ENCODE peak calls at places on chromosomes 16 and 17, in seven cellular contexts. One of them, this sample, is unnamed.

GRCh38 chr16:77782694-77783093 is 5.7 kb upstream of the VAT1L start:
- DNase-seq in stimulated activated CD8-positive, alpha-beta memory T cell treated with anti-CD3 and anti-CD28 coated beads, Interleukin-4, amount 100 ng/mL, for 48 hours: no peak
- DNase-seq in posterior cingulate gyrus: no peak
- DNase-seq in AG10803: no peak
- DNase-seq in astrocyte of the spinal cord: no peak
- DNase-seq in kidney: no peak
- DNase-seq in mammary epithelial cell: peak; percentile 11
- DNase-seq in this sample: no peak

GRCh38 chr16:627458-628239 is 3.1 kb upstream of the WFIKKN1 start:
- DNase-seq in stimulated activated CD8-positive, alpha-beta memory T cell treated with anti-CD3 and anti-CD28 coated beads, Interleukin-4, amount 100 ng/mL, for 48 hours: no peak
- DNase-seq in posterior cingulate gyrus: no peak
- DNase-seq in AG10803: no peak
- DNase-seq in astrocyte of the spinal cord: no peak
- DNase-seq in kidney: peak; percentile 85
- DNase-seq in mammary epithelial cell: no peak
- DNase-seq in this sample: peak; percentile 27

GRCh38 chr17:60406887-60407286 is 15.0 kb upstream of the USP32 start:
- DNase-seq in stimulated activated CD8-positive, alpha-beta memory T cell treated with anti-CD3 and anti-CD28 coated beads, Interleukin-4, amount 100 ng/mL, for 48 hours: no peak
- DNase-seq in posterior cingulate gyrus: no peak
- DNase-seq in AG10803: no peak
- DNase-seq in astrocyte of the spinal cord: no peak
- DNase-seq in kidney: no peak
- DNase-seq in mammary epithelial cell: no peak
- DNase-seq in this sample: no peak

GRCh38 chr16:2842340-2843000 is 12.4 kb downstream of the ZG16B start:
- DNase-seq in stimulated activated CD8-positive, alpha-beta memory T cell treated with anti-CD3 and anti-CD28 coated beads, Interleukin-4, amount 100 ng/mL, for 48 hours: peak; percentile 94
- DNase-seq in posterior cingulate gyrus: no peak
- DNase-seq in AG10803: no peak
- DNase-seq in astrocyte of the spinal cord: peak; percentile 16
- DNase-seq in kidney: peak; percentile 88
- DNase-seq in mammary epithelial cell: no peak
- DNase-seq in this sample: no peak

GRCh38 chr17:36942031-36942599 is 4.8 kb downstream of the LHX1 start:
- DNase-seq in stimulated activated CD8-positive, alpha-beta memory T cell treated with anti-CD3 and anti-CD28 coated beads, Interleukin-4, amount 100 ng/mL, for 48 hours: peak; percentile 37
- DNase-seq in posterior cingulate gyrus: no peak
- DNase-seq in AG10803: no peak
- DNase-seq in astrocyte of the spinal cord: no peak
- DNase-seq in kidney: no peak
- DNase-seq in mammary epithelial cell: no peak
- DNase-seq in this sample: no peak

GRCh38 chr17:7315570-7316243 is 547 bp upstream of the GPS2 start:
- DNase-seq in stimulated activated CD8-positive, alpha-beta memory T cell treated with anti-CD3 and anti-CD28 coated beads, Interleukin-4, amount 100 ng/mL, for 48 hours: no peak
- DNase-seq in posterior cingulate gyrus: no peak
- DNase-seq in AG10803: no peak
- DNase-seq in astrocyte of the spinal cord: no peak
- DNase-seq in kidney: no peak
- DNase-seq in mammary epithelial cell: peak; percentile 21
- DNase-seq in this sample: no peak

GRCh38 chr16:24610421-24610765 is 71.0 kb downstream of the RBBP6 start:
- DNase-seq in stimulated activated CD8-positive, alpha-beta memory T cell treated with anti-CD3 and anti-CD28 coated beads, Interleukin-4, amount 100 ng/mL, for 48 hours: peak; percentile 33
- DNase-seq in posterior cingulate gyrus: peak; percentile 34
- DNase-seq in AG10803: peak; percentile 21
- DNase-seq in astrocyte of the spinal cord: peak; percentile 32
- DNase-seq in kidney: peak; percentile 75
- DNase-seq in mammary epithelial cell: peak; percentile 9
- DNase-seq in this sample: peak; percentile 52

GRCh38 chr17:58303981-58304734 is 23.4 kb upstream of the MPO start:
- DNase-seq in stimulated activated CD8-positive, alpha-beta memory T cell treated with anti-CD3 and anti-CD28 coated beads, Interleukin-4, amount 100 ng/mL, for 48 hours: peak; percentile 79
- DNase-seq in posterior cingulate gyrus: no peak
- DNase-seq in AG10803: peak; percentile 29
- DNase-seq in astrocyte of the spinal cord: peak; percentile 22
- DNase-seq in kidney: peak; percentile 62
- DNase-seq in mammary epithelial cell: peak; percentile 41
- DNase-seq in this sample: no peak

GRCh38 chr17:34703533-34703932 is 124.2 kb downstream of the TMEM132E start:
- DNase-seq in stimulated activated CD8-positive, alpha-beta memory T cell treated with anti-CD3 and anti-CD28 coated beads, Interleukin-4, amount 100 ng/mL, for 48 hours: peak; percentile 60
- DNase-seq in posterior cingulate gyrus: no peak
- DNase-seq in AG10803: peak; percentile 17
- DNase-seq in astrocyte of the spinal cord: no peak
- DNase-seq in kidney: no peak
- DNase-seq in mammary epithelial cell: peak; percentile 5
- DNase-seq in this sample: peak; percentile 45

GRCh38 chr16:67456383-67457140 is 24.4 kb downstream of the ATP6V0D1 start:
- DNase-seq in stimulated activated CD8-positive, alpha-beta memory T cell treated with anti-CD3 and anti-CD28 coated beads, Interleukin-4, amount 100 ng/mL, for 48 hours: no peak
- DNase-seq in posterior cingulate gyrus: no peak
- DNase-seq in AG10803: peak; percentile 78
- DNase-seq in astrocyte of the spinal cord: peak; percentile 36
- DNase-seq in kidney: no peak
- DNase-seq in mammary epithelial cell: peak; percentile 31
- DNase-seq in this sample: no peak

GRCh38 chr17:65797809-65798208 is 236.4 kb upstream of the AXIN2 start:
- DNase-seq in stimulated activated CD8-positive, alpha-beta memory T cell treated with anti-CD3 and anti-CD28 coated beads, Interleukin-4, amount 100 ng/mL, for 48 hours: peak; percentile 56
- DNase-seq in posterior cingulate gyrus: no peak
- DNase-seq in AG10803: no peak
- DNase-seq in astrocyte of the spinal cord: no peak
- DNase-seq in kidney: no peak
- DNase-seq in mammary epithelial cell: no peak
- DNase-seq in this sample: no peak

GRCh38 chr17:65434251-65434650 is 127.2 kb downstream of the AXIN2 start:
- DNase-seq in stimulated activated CD8-positive, alpha-beta memory T cell treated with anti-CD3 and anti-CD28 coated beads, Interleukin-4, amount 100 ng/mL, for 48 hours: no peak
- DNase-seq in posterior cingulate gyrus: no peak
- DNase-seq in AG10803: peak; percentile 20
- DNase-seq in astrocyte of the spinal cord: no peak
- DNase-seq in kidney: no peak
- DNase-seq in mammary epithelial cell: no peak
- DNase-seq in this sample: no peak

GRCh38 chr16:8797364-8798173 is at the start of the genes PMM2 and TMEM186:
- DNase-seq in stimulated activated CD8-positive, alpha-beta memory T cell treated with anti-CD3 and anti-CD28 coated beads, Interleukin-4, amount 100 ng/mL, for 48 hours: peak; percentile 96
- DNase-seq in posterior cingulate gyrus: peak; percentile 98
- DNase-seq in AG10803: peak; percentile 95
- DNase-seq in astrocyte of the spinal cord: peak; percentile 97
- DNase-seq in kidney: peak; percentile 99
- DNase-seq in mammary epithelial cell: peak; percentile 95
- DNase-seq in this sample: peak; percentile 87

GRCh38 chr16:6105115-6105514 is 1007.5 kb upstream of the EEF2KMT start:
- DNase-seq in stimulated activated CD8-positive, alpha-beta memory T cell treated with anti-CD3 and anti-CD28 coated beads, Interleukin-4, amount 100 ng/mL, for 48 hours: no peak
- DNase-seq in posterior cingulate gyrus: no peak
- DNase-seq in AG10803: no peak
- DNase-seq in astrocyte of the spinal cord: peak; percentile 40
- DNase-seq in kidney: no peak
- DNase-seq in mammary epithelial cell: no peak
- DNase-seq in this sample: no peak

GRCh38 chr17:80029235-80029974 is 6.3 kb downstream of the TBC1D16 start:
- DNase-seq in stimulated activated CD8-positive, alpha-beta memory T cell treated with anti-CD3 and anti-CD28 coated beads, Interleukin-4, amount 100 ng/mL, for 48 hours: no peak
- DNase-seq in posterior cingulate gyrus: no peak
- DNase-seq in AG10803: peak; percentile 90
- DNase-seq in astrocyte of the spinal cord: peak; percentile 75
- DNase-seq in kidney: peak; percentile 93
- DNase-seq in mammary epithelial cell: peak; percentile 26
- DNase-seq in this sample: no peak

GRCh38 chr16:48676836-48677235 is 66.9 kb upstream of the N4BP1 start:
- DNase-seq in stimulated activated CD8-positive, alpha-beta memory T cell treated with anti-CD3 and anti-CD28 coated beads, Interleukin-4, amount 100 ng/mL, for 48 hours: no peak
- DNase-seq in posterior cingulate gyrus: no peak
- DNase-seq in AG10803: peak; percentile 18
- DNase-seq in astrocyte of the spinal cord: no peak
- DNase-seq in kidney: no peak
- DNase-seq in mammary epithelial cell: peak; percentile 40
- DNase-seq in this sample: no peak

GRCh38 chr16:4091638-4092037 is 24.6 kb downstream of the ADCY9 start:
- DNase-seq in stimulated activated CD8-positive, alpha-beta memory T cell treated with anti-CD3 and anti-CD28 coated beads, Interleukin-4, amount 100 ng/mL, for 48 hours: no peak
- DNase-seq in posterior cingulate gyrus: no peak
- DNase-seq in AG10803: no peak
- DNase-seq in astrocyte of the spinal cord: no peak
- DNase-seq in kidney: no peak
- DNase-seq in mammary epithelial cell: no peak
- DNase-seq in this sample: no peak

GRCh38 chr17:6843241-6843890 is 11.8 kb upstream of the TEKT1 start:
- DNase-seq in stimulated activated CD8-positive, alpha-beta memory T cell treated with anti-CD3 and anti-CD28 coated beads, Interleukin-4, amount 100 ng/mL, for 48 hours: no peak
- DNase-seq in posterior cingulate gyrus: no peak
- DNase-seq in AG10803: peak; percentile 56
- DNase-seq in astrocyte of the spinal cord: peak; percentile 62
- DNase-seq in kidney: no peak
- DNase-seq in mammary epithelial cell: peak; percentile 42
- DNase-seq in this sample: no peak

GRCh38 chr16:69532761-69533459 is 32.9 kb upstream of the NFAT5 start:
- DNase-seq in stimulated activated CD8-positive, alpha-beta memory T cell treated with anti-CD3 and anti-CD28 coated beads, Interleukin-4, amount 100 ng/mL, for 48 hours: no peak
- DNase-seq in posterior cingulate gyrus: no peak
- DNase-seq in AG10803: peak; percentile 24
- DNase-seq in astrocyte of the spinal cord: no peak
- DNase-seq in kidney: no peak
- DNase-seq in mammary epithelial cell: no peak
- DNase-seq in this sample: no peak

GRCh38 chr17:44651228-44651627 is 5.0 kb upstream of the MEIOC start:
- DNase-seq in stimulated activated CD8-positive, alpha-beta memory T cell treated with anti-CD3 and anti-CD28 coated beads, Interleukin-4, amount 100 ng/mL, for 48 hours: no peak
- DNase-seq in posterior cingulate gyrus: no peak
- DNase-seq in AG10803: no peak
- DNase-seq in astrocyte of the spinal cord: no peak
- DNase-seq in kidney: no peak
- DNase-seq in mammary epithelial cell: no peak
- DNase-seq in this sample: no peak